ENCODE peak calls at places on chromosomes 3 and 15, in ten cellular contexts. C, L, H, B, U, R, Q, E, P and F are unnamed samples.

GRCh38 chr3:101703169-101703568 is 16.7 kb upstream of the RPL24 start:
- DNase-seq in C (no peak), L (no peak), H (no peak), B (peak; percentile 82), U (no peak), R (no peak), Q (no peak), E (no peak), P (no peak), F (no peak)

GRCh38 chr15:69712999-69713398 is 260.4 kb downstream of the RPLP1 start:
- DNase-seq in C (no peak), L (no peak), H (peak; percentile 39), B (peak; percentile 59), U (no peak), R (no peak), Q (no peak), E (no peak), P (no peak), F (no peak)

GRCh38 chr3:27927882-27928281 is 205.8 kb upstream of the EOMES start:
- DNase-seq in C (no peak), L (no peak), H (no peak), B (no peak), U (no peak), R (no peak), Q (no peak), E (no peak), P (no peak), F (no peak)

GRCh38 chr3:129164500-129164899 is 3.6 kb upstream of the ISY1 start:
- DNase-seq in C (no peak), L (no peak), H (no peak), B (no peak), U (no peak), R (no peak), Q (no peak), E (no peak), P (no peak), F (no peak)

GRCh38 chr3:53040361-53040820 is 5.5 kb downstream of the SFMBT1 start:
- DNase-seq in C (no peak), L (no peak), H (no peak), B (peak; percentile 64), U (no peak), R (no peak), Q (no peak), E (no peak), P (no peak), F (no peak)

GRCh38 chr15:73956276-73957086 is 30.2 kb downstream of the LOXL1 start:
- DNase-seq in C (no peak), L (no peak), H (peak; percentile 83), B (peak; percentile 98), U (no peak), R (no peak), Q (peak; percentile 92), E (no peak), P (no peak), F (no peak)

GRCh38 chr3:45553469-45553974 is 41.0 kb upstream of the LIMD1 start:
- DNase-seq in C (no peak), L (no peak), H (peak; percentile 57), B (peak; percentile 64), U (peak; percentile 70), R (no peak), Q (no peak), E (peak; percentile 62), P (peak; percentile 62), F (no peak)

GRCh38 chr15:98938105-98938417 is 69.5 kb downstream of the PGPEP1L start:
- DNase-seq in C (no peak), L (no peak), H (no peak), B (no peak), U (no peak), R (no peak), Q (no peak), E (no peak), P (no peak), F (no peak)

GRCh38 chr15:80480909-80481308 is 76.7 kb downstream of the ARNT2 start:
- DNase-seq in C (no peak), L (no peak), H (peak; percentile 95), B (peak; percentile 32), U (peak; percentile 48), R (peak; percentile 20), Q (peak; percentile 75), E (peak; percentile 49), P (peak; percentile 58), F (no peak)

GRCh38 chr15:82951472-82952155 is 906 bp downstream of the HOMER2 start:
- DNase-seq in C (no peak), L (no peak), H (peak; percentile 2), B (peak; percentile 67), U (no peak), R (peak; percentile 31), Q (no peak), E (no peak), P (no peak), F (no peak)
- H3K4me3 ChIP-seq in C (peak overlapping the region; percentile 39), L (peak overlapping the region; percentile 27), H (no peak overlapping the region), B (peak overlapping the region; percentile 86), U (peak overlapping the region; percentile 73), R (peak overlapping the region; percentile 64), Q (no peak overlapping the region), E (peak overlapping the region; percentile 59), P (peak overlapping the region; percentile 90), F (peak overlapping the region; percentile 87)

DNA sequence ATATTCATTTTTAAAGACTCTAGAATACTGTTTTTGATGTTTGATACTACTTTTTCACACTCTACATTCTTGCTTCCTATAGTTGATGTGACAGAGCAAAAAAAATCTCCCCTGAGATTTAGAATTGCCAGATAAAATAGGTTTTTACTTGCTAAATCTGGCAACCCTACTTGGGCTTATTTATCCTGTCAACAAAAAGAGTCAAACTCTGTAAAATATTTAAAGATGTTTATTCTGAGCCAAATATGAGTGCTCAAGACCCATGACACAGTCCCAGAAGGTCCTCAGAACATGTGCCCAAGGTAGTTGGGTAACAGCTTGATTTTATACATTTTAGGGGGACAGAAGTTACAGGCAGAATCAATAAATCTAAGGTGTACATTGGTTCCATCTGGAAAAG is 72.2 kb downstream of the DAPK2 start:
- DNase-seq in C (no peak), L (no peak), H (no peak), B (no peak), U (no peak), R (no peak), Q (no peak), E (no peak), P (no peak), F (no peak)
- H3K4me3 ChIP-seq in C (no peak overlapping the region), L (no peak overlapping the region), H (no peak overlapping the region), B (no peak overlapping the region), U (no peak overlapping the region), R (no peak overlapping the region), Q (no peak overlapping the region), E (no peak overlapping the region), P (no peak overlapping the region), F (no peak overlapping the region)

GRCh38 chr3:23810342-23811116 is 4.8 kb downstream of the UBE2E1 start:
- DNase-seq in C (no peak), L (peak; percentile 28), H (peak; percentile 30), B (peak; percentile 54), U (peak; percentile 44), R (peak; percentile 52), Q (peak; percentile 47), E (peak; percentile 75), P (peak; percentile 93), F (peak; percentile 83)
- H3K4me3 ChIP-seq in C (peak overlapping the region; percentile 60), L (peak overlapping the region; percentile 68), H (peak overlapping the region; percentile 69), B (peak overlapping the region; percentile 90), U (peak overlapping the region; percentile 95), R (peak overlapping the region; percentile 57), Q (peak overlapping the region; percentile 59), E (peak overlapping the region; percentile 91), P (peak overlapping the region; percentile 87), F (peak overlapping the region; percentile 86)

DNA sequence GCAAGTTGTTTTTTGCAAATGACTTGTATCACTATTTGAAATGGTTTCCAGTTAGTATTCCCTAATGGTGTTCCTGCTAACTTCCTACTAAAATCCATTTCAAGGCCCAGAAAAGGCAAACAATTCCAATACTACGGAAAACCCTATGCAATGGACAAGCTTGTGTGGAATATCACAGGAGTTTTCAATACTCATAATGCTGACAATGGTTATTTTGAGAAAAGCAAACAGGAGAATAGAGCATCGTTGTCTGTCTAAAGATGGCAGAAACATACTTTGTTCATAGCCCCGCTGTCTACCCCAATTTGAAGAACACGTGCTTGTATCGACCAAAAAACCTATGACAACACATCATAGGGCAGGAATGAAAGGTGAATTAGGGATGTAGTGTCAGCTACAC is 327.9 kb downstream of the CHST2 start:
- DNase-seq in C (no peak), L (no peak), H (no peak), B (no peak), U (no peak), R (no peak), Q (no peak), E (no peak), P (no peak), F (no peak)
- H3K4me3 ChIP-seq in C (no peak overlapping the region), L (no peak overlapping the region), H (no peak overlapping the region), B (no peak overlapping the region), U (no peak overlapping the region), R (no peak overlapping the region), Q (no peak overlapping the region), E (no peak overlapping the region), P (no peak overlapping the region), F (no peak overlapping the region)